ENCODE peak calls at places on chromosomes 3 and 15, in nine cellular contexts. One of them, this sample, is unnamed.

GRCh38 chr15:67979281-67979680 is 74.8 kb upstream of the PIAS1 start:
- DNase-seq in choroid plexus epithelial cell: no peak
- DNase-seq in right cardiac atrium: no peak
- DNase-seq in AG08395: no peak
- DNase-seq in activated CD4-positive, alpha-beta T cell treated with anti-CD3 and anti-CD28 coated beads, Interleukin-2, amount 50 U/mL, for 48 hours: no peak
- DNase-seq in GM12892: no peak
- DNase-seq in SHP77: no peak
- DNase-seq in heart right ventricle: no peak
- DNase-seq in WTC11: no peak
- DNase-seq in this sample: no peak

GRCh38 chr3:53026423-53027162 is 19.3 kb downstream of the SFMBT1 start:
- DNase-seq in right cardiac atrium: no peak
- DNase-seq in WTC11: peak
- DNase-seq in activated CD4-positive, alpha-beta T cell treated with anti-CD3 and anti-CD28 coated beads, Interleukin-2, amount 50 U/mL, for 48 hours: no peak
- DNase-seq in heart right ventricle: no peak
- DNase-seq in GM12892: no peak
- DNase-seq in choroid plexus epithelial cell: no peak
- DNase-seq in SHP77: no peak
- DNase-seq in AG08395: no peak
- DNase-seq in this sample: no peak

GRCh38 chr15:57376695-57377477 is 581 bp downstream of the CGNL1 start:
- DNase-seq in right cardiac atrium: peak
- DNase-seq in heart right ventricle: peak
- DNase-seq in WTC11: peak
- DNase-seq in choroid plexus epithelial cell: peak
- DNase-seq in AG08395: peak
- DNase-seq in SHP77: no peak
- DNase-seq in GM12892: no peak
- DNase-seq in activated CD4-positive, alpha-beta T cell treated with anti-CD3 and anti-CD28 coated beads, Interleukin-2, amount 50 U/mL, for 48 hours: no peak
- DNase-seq in this sample: no peak

GRCh38 chr3:29695201-29695904 is 414.5 kb downstream of the RBMS3 start:
- DNase-seq in AG08395: peak
- DNase-seq in SHP77: no peak
- DNase-seq in GM12892: no peak
- DNase-seq in heart right ventricle: no peak
- DNase-seq in WTC11: no peak
- DNase-seq in choroid plexus epithelial cell: peak
- DNase-seq in activated CD4-positive, alpha-beta T cell treated with anti-CD3 and anti-CD28 coated beads, Interleukin-2, amount 50 U/mL, for 48 hours: no peak
- DNase-seq in right cardiac atrium: no peak
- DNase-seq in this sample: no peak

GRCh38 chr3:150215616-150216015 is 192.5 kb upstream of the TSC22D2 start:
- DNase-seq in right cardiac atrium: no peak
- DNase-seq in heart right ventricle: no peak
- DNase-seq in choroid plexus epithelial cell: peak
- DNase-seq in activated CD4-positive, alpha-beta T cell treated with anti-CD3 and anti-CD28 coated beads, Interleukin-2, amount 50 U/mL, for 48 hours: no peak
- DNase-seq in AG08395: peak
- DNase-seq in GM12892: no peak
- DNase-seq in WTC11: no peak
- DNase-seq in SHP77: no peak
- DNase-seq in this sample: no peak

GRCh38 chr3:183158552-183159006 is 4.0 kb downstream of the LAMP3 start:
- DNase-seq in choroid plexus epithelial cell: peak
- DNase-seq in activated CD4-positive, alpha-beta T cell treated with anti-CD3 and anti-CD28 coated beads, Interleukin-2, amount 50 U/mL, for 48 hours: peak
- DNase-seq in right cardiac atrium: no peak
- DNase-seq in heart right ventricle: no peak
- DNase-seq in WTC11: no peak
- DNase-seq in AG08395: no peak
- DNase-seq in SHP77: no peak
- DNase-seq in GM12892: peak
- DNase-seq in this sample: no peak

GRCh38 chr3:160928183-160928718 is 172.2 kb downstream of the PPM1L start:
- DNase-seq in heart right ventricle: no peak
- DNase-seq in choroid plexus epithelial cell: peak
- DNase-seq in WTC11: no peak
- DNase-seq in GM12892: no peak
- DNase-seq in AG08395: no peak
- DNase-seq in right cardiac atrium: no peak
- DNase-seq in activated CD4-positive, alpha-beta T cell treated with anti-CD3 and anti-CD28 coated beads, Interleukin-2, amount 50 U/mL, for 48 hours: no peak
- DNase-seq in SHP77: no peak
- DNase-seq in this sample: peak

GRCh38 chr3:123431658-123432323 is 17.1 kb downstream of the ADCY5 start:
- DNase-seq in AG08395: no peak
- DNase-seq in right cardiac atrium: no peak
- DNase-seq in activated CD4-positive, alpha-beta T cell treated with anti-CD3 and anti-CD28 coated beads, Interleukin-2, amount 50 U/mL, for 48 hours: no peak
- DNase-seq in GM12892: no peak
- DNase-seq in WTC11: no peak
- DNase-seq in choroid plexus epithelial cell: no peak
- DNase-seq in SHP77: no peak
- DNase-seq in heart right ventricle: no peak
- DNase-seq in this sample: no peak

GRCh38 chr3:45032113-45032512 is 6.0 kb downstream of the CLEC3B start:
- DNase-seq in heart right ventricle: no peak
- DNase-seq in GM12892: no peak
- DNase-seq in WTC11: no peak
- DNase-seq in right cardiac atrium: no peak
- DNase-seq in activated CD4-positive, alpha-beta T cell treated with anti-CD3 and anti-CD28 coated beads, Interleukin-2, amount 50 U/mL, for 48 hours: no peak
- DNase-seq in SHP77: no peak
- DNase-seq in choroid plexus epithelial cell: no peak
- DNase-seq in AG08395: no peak
- DNase-seq in this sample: no peak

GRCh38 chr3:86175051-86175536 is 815.9 kb downstream of the VGLL3 start:
- DNase-seq in WTC11: no peak
- DNase-seq in AG08395: no peak
- DNase-seq in activated CD4-positive, alpha-beta T cell treated with anti-CD3 and anti-CD28 coated beads, Interleukin-2, amount 50 U/mL, for 48 hours: no peak
- DNase-seq in GM12892: no peak
- DNase-seq in heart right ventricle: no peak
- DNase-seq in choroid plexus epithelial cell: no peak
- DNase-seq in SHP77: no peak
- DNase-seq in right cardiac atrium: no peak
- DNase-seq in this sample: no peak

GRCh38 chr3:119898478-119899177 is 116.7 kb downstream of the NR1I2 start:
- DNase-seq in right cardiac atrium: no peak
- DNase-seq in GM12892: no peak
- DNase-seq in AG08395: peak
- DNase-seq in heart right ventricle: no peak
- DNase-seq in choroid plexus epithelial cell: no peak
- DNase-seq in activated CD4-positive, alpha-beta T cell treated with anti-CD3 and anti-CD28 coated beads, Interleukin-2, amount 50 U/mL, for 48 hours: no peak
- DNase-seq in SHP77: no peak
- DNase-seq in WTC11: no peak
- DNase-seq in this sample: no peak

GRCh38 chr3:69433938-69434263 is 48.0 kb upstream of the FRMD4B start:
- DNase-seq in right cardiac atrium: no peak
- DNase-seq in activated CD4-positive, alpha-beta T cell treated with anti-CD3 and anti-CD28 coated beads, Interleukin-2, amount 50 U/mL, for 48 hours: no peak
- DNase-seq in GM12892: no peak
- DNase-seq in choroid plexus epithelial cell: no peak
- DNase-seq in AG08395: no peak
- DNase-seq in WTC11: no peak
- DNase-seq in heart right ventricle: no peak
- DNase-seq in SHP77: no peak
- DNase-seq in this sample: no peak

GRCh38 chr3:152071924-152072323 is 196.8 kb upstream of the MBNL1 start:
- DNase-seq in WTC11: no peak
- DNase-seq in GM12892: no peak
- DNase-seq in activated CD4-positive, alpha-beta T cell treated with anti-CD3 and anti-CD28 coated beads, Interleukin-2, amount 50 U/mL, for 48 hours: no peak
- DNase-seq in choroid plexus epithelial cell: peak
- DNase-seq in AG08395: peak
- DNase-seq in SHP77: no peak
- DNase-seq in right cardiac atrium: no peak
- DNase-seq in heart right ventricle: no peak
- DNase-seq in this sample: peak

GRCh38 chr3:25448750-25449684 is 21.0 kb downstream of the RARB start:
- DNase-seq in activated CD4-positive, alpha-beta T cell treated with anti-CD3 and anti-CD28 coated beads, Interleukin-2, amount 50 U/mL, for 48 hours: no peak
- DNase-seq in right cardiac atrium: peak
- DNase-seq in AG08395: peak
- DNase-seq in GM12892: no peak
- DNase-seq in SHP77: no peak
- DNase-seq in heart right ventricle: peak
- DNase-seq in choroid plexus epithelial cell: peak
- DNase-seq in WTC11: no peak
- DNase-seq in this sample: peak

GRCh38 chr3:195195321-195196209 is 75.4 kb downstream of the XXYLT1 start:
- DNase-seq in heart right ventricle: no peak
- DNase-seq in right cardiac atrium: no peak
- DNase-seq in activated CD4-positive, alpha-beta T cell treated with anti-CD3 and anti-CD28 coated beads, Interleukin-2, amount 50 U/mL, for 48 hours: no peak
- DNase-seq in SHP77: peak
- DNase-seq in GM12892: no peak
- DNase-seq in choroid plexus epithelial cell: peak
- DNase-seq in AG08395: no peak
- DNase-seq in WTC11: no peak
- DNase-seq in this sample: peak

GRCh38 chr3:126128504-126129407 is 44.8 kb upstream of the SLC41A3 start:
- DNase-seq in heart right ventricle: peak
- DNase-seq in right cardiac atrium: peak
- DNase-seq in SHP77: no peak
- DNase-seq in choroid plexus epithelial cell: no peak
- DNase-seq in WTC11: no peak
- DNase-seq in activated CD4-positive, alpha-beta T cell treated with anti-CD3 and anti-CD28 coated beads, Interleukin-2, amount 50 U/mL, for 48 hours: no peak
- DNase-seq in AG08395: no peak
- DNase-seq in GM12892: no peak
- DNase-seq in this sample: no peak

GRCh38 chr3:16825617-16826204 is 59.0 kb upstream of the PLCL2 start:
- DNase-seq in heart right ventricle: no peak
- DNase-seq in SHP77: no peak
- DNase-seq in activated CD4-positive, alpha-beta T cell treated with anti-CD3 and anti-CD28 coated beads, Interleukin-2, amount 50 U/mL, for 48 hours: no peak
- DNase-seq in choroid plexus epithelial cell: no peak
- DNase-seq in AG08395: no peak
- DNase-seq in GM12892: no peak
- DNase-seq in WTC11: no peak
- DNase-seq in right cardiac atrium: no peak
- DNase-seq in this sample: no peak

GRCh38 chr15:83324799-83325198 is 40.3 kb upstream of the BNC1 start:
- DNase-seq in AG08395: no peak
- DNase-seq in SHP77: no peak
- DNase-seq in heart right ventricle: no peak
- DNase-seq in GM12892: no peak
- DNase-seq in WTC11: no peak
- DNase-seq in activated CD4-positive, alpha-beta T cell treated with anti-CD3 and anti-CD28 coated beads, Interleukin-2, amount 50 U/mL, for 48 hours: no peak
- DNase-seq in right cardiac atrium: no peak
- DNase-seq in choroid plexus epithelial cell: no peak
- DNase-seq in this sample: no peak

GRCh38 chr15:91926871-91927270 is 73.4 kb downstream of the SLCO3A1 start:
- DNase-seq in activated CD4-positive, alpha-beta T cell treated with anti-CD3 and anti-CD28 coated beads, Interleukin-2, amount 50 U/mL, for 48 hours: no peak
- DNase-seq in choroid plexus epithelial cell: peak
- DNase-seq in heart right ventricle: no peak
- DNase-seq in right cardiac atrium: no peak
- DNase-seq in WTC11: no peak
- DNase-seq in GM12892: no peak
- DNase-seq in AG08395: peak
- DNase-seq in SHP77: no peak
- DNase-seq in this sample: peak